ENCODE peak calls at places on chromosomes 5 and 9, in nine cellular contexts. A is activated T-helper 1 cell treated with Interleukin-2 at 50 U/mL for 16 hours; C is stimulated activated CD4-positive, alpha-beta T cell treated with anti-CD3 and anti-CD28 coated beads, Interleukin-2, amount 100 ng/mL, for 48 hours; I is GM13976; U is EH; K is NCI-H1092; Q is brain microvascular endothelial cell; R is HL-60; Y is fibroblast of lung. N is an unnamed sample.
A peak's percentile ranks its signal among the peaks of the same experiment; 100 is the strongest.

GRCh38 chr9:33263131-33263935 is 1.2 kb downstream of the BAG1 start:
- DNase-seq in I (no peak), Y (peak; percentile 34), C (no peak), U (peak; percentile 39), A (no peak), K (no peak), R (peak; percentile 58), Q (peak; percentile 7), N (peak; percentile 57)

GRCh38 chr9:13993482-13994267 is 320.3 kb downstream of the NFIB start:
- DNase-seq in Q (no peak), K (peak; percentile 81), C (no peak), A (no peak), U (no peak), Y (no peak), R (no peak), I (no peak), N (no peak)

GRCh38 chr5:157323107-157323706 is 57.3 kb downstream of the CYFIP2 start:
- DNase-seq in Y (no peak), A (no peak), Q (no peak), I (no peak), K (no peak), U (no peak), C (no peak), R (no peak), N (no peak)

GRCh38 chr5:146027746-146028145 is 77.6 kb downstream of the PLAC8L1 start:
- DNase-seq in R (no peak), Q (no peak), C (no peak), Y (no peak), I (no peak), A (no peak), U (no peak), K (no peak), N (no peak)

GRCh38 chr9:116288658-116289057 is 135.1 kb downstream of the PAPPA start:
- DNase-seq in A (no peak), Q (peak; percentile 99), C (no peak), R (no peak), Y (peak; percentile 96), K (no peak), I (no peak), U (peak; percentile 99), N (peak; percentile 87)

GRCh38 chr9:133580416-133580738 is 28.8 kb downstream of the FAM163B start:
- DNase-seq in I (no peak), Q (no peak), Y (no peak), U (no peak), A (no peak), R (no peak), C (no peak), K (no peak), N (no peak)

GRCh38 chr5:83595217-83595616 is 123.7 kb downstream of the VCAN start:
- DNase-seq in Y (no peak), Q (no peak), R (no peak), U (no peak), I (no peak), A (no peak), K (no peak), C (no peak), N (peak; percentile 17)

GRCh38 chr9:133147412-133148271 is 16.1 kb downstream of the GBGT1 start:
- DNase-seq in U (peak; percentile 55), I (peak; percentile 83), Y (peak; percentile 42), R (no peak), Q (peak; percentile 52), C (peak; percentile 83), A (peak; percentile 68), K (peak; percentile 22), N (peak; percentile 81)

GRCh38 chr5:169707714-169708113 is 70.6 kb downstream of the DOCK2 start:
- DNase-seq in Y (no peak), I (no peak), U (peak; percentile 24), A (no peak), Q (no peak), C (no peak), K (no peak), R (no peak), N (no peak)

GRCh38 chr9:119365291-119366027 is 3.8 kb downstream of the BRINP1 start:
- DNase-seq in Q (peak; percentile 33), C (no peak), K (peak; percentile 58), R (peak; percentile 4), Y (no peak), I (no peak), U (peak; percentile 23), A (no peak), N (peak; percentile 57)

GRCh38 chr5:169347786-169348185 is 46.8 kb upstream of the SLIT3 start:
- DNase-seq in A (no peak), R (no peak), I (no peak), U (peak; percentile 43), K (no peak), Y (no peak), Q (no peak), C (no peak), N (no peak)

GRCh38 chr9:30065888-30066287 is 2318.6 kb upstream of the ACO1 start:
- DNase-seq in K (no peak), R (no peak), Y (no peak), U (no peak), C (no peak), I (no peak), A (no peak), Q (no peak), N (no peak)

GRCh38 chr9:100426194-100426531 is 780 bp upstream of the MSANTD3 start:
- DNase-seq in R (no peak), K (no peak), U (no peak), Y (no peak), C (no peak), A (no peak), I (no peak), Q (peak; percentile 6), N (no peak)

GRCh38 chr9:133355881-133356357 is 368 bp downstream of the SURF1 start:
- DNase-seq in U (peak; percentile 28), C (no peak), Y (no peak), A (no peak), R (no peak), Q (no peak), I (no peak), K (no peak), N (peak; percentile 33)

GRCh38 chr9:109910616-109911568 is 130.9 kb downstream of the PALM2AKAP2 start:
- DNase-seq in U (peak; percentile 80), A (no peak), K (no peak), C (no peak), I (no peak), R (no peak), Y (peak; percentile 76), Q (peak; percentile 52), N (peak; percentile 79)

GRCh38 chr5:126526493-126526892 is 68.5 kb downstream of the ALDH7A1 start:
- DNase-seq in R (no peak), C (no peak), U (no peak), I (no peak), Y (no peak), A (no peak), Q (no peak), K (no peak), N (no peak)

GRCh38 chr9:14554866-14555265 is 138.4 kb downstream of the ZDHHC21 start:
- DNase-seq in Y (no peak), Q (peak; percentile 19), R (no peak), I (no peak), U (peak; percentile 34), A (no peak), K (no peak), C (no peak), N (no peak)

GRCh38 chr5:160477266-160477970 is 55.8 kb downstream of the PTTG1 start:
- DNase-seq in C (no peak), Y (no peak), Q (peak; percentile 77), A (no peak), U (no peak), I (no peak), R (no peak), K (no peak), N (no peak)

GRCh38 chr9:98774746-98775145 is 21.6 kb downstream of the ANKS6 start:
- DNase-seq in K (no peak), A (no peak), U (peak; percentile 29), C (no peak), Y (no peak), I (peak; percentile 66), R (peak; percentile 25), Q (no peak), N (peak; percentile 19)

GRCh38 chr9:969693-970309 is 6.7 kb upstream of the DMRT3 start:
- DNase-seq in Y (no peak), C (no peak), K (no peak), Q (no peak), U (no peak), R (no peak), A (no peak), I (peak; percentile 36), N (no peak)

GRCh38 chr5:9545959-9546851 is at the start of gene SEMA5A:
- DNase-seq in U (peak; percentile 86), Q (peak; percentile 65), I (peak; percentile 64), R (no peak), C (no peak), K (no peak), A (no peak), Y (peak; percentile 67), N (peak; percentile 92)

GRCh38 chr9:136273921-136274785 is 28.5 kb upstream of the QSOX2 start:
- DNase-seq in Y (no peak), I (no peak), A (no peak), U (no peak), K (no peak), Q (no peak), R (no peak), C (no peak), N (no peak)

N was measured in adipocyte.